ENCODE peak calls at places on chromosomes 11 and 22, in six cellular contexts. One of them, this sample, is unnamed.

GRCh38 chr11:13012037-13012693 is 3.0 kb downstream of the RASSF10 start:
- DNase-seq in heart right ventricle: no peak
- DNase-seq in stimulated activated CD4-positive, alpha-beta T cell treated with anti-CD3 and anti-CD28 coated beads, Interleukin-12 subunit alpha, Interleukin-12 subunit beta, amount 100 ng/mL, for 4 hours: no peak
- DNase-seq in nephron progenitor cell: peak; percentile 18
- DNase-seq in hepatic stellate cell: no peak
- DNase-seq in Caco-2: no peak
- DNase-seq in this sample: no peak

GRCh38 chr11:102229510-102230119 is 87.7 kb upstream of the BIRC3 start:
- DNase-seq in heart right ventricle: no peak
- DNase-seq in stimulated activated CD4-positive, alpha-beta T cell treated with anti-CD3 and anti-CD28 coated beads, Interleukin-12 subunit alpha, Interleukin-12 subunit beta, amount 100 ng/mL, for 4 hours: no peak
- DNase-seq in nephron progenitor cell: no peak
- DNase-seq in hepatic stellate cell: no peak
- DNase-seq in Caco-2: peak; percentile 58
- DNase-seq in this sample: no peak

GRCh38 chr11:119650251-119650650 is 78.7 kb downstream of the NECTIN1 start:
- DNase-seq in heart right ventricle: no peak
- DNase-seq in stimulated activated CD4-positive, alpha-beta T cell treated with anti-CD3 and anti-CD28 coated beads, Interleukin-12 subunit alpha, Interleukin-12 subunit beta, amount 100 ng/mL, for 4 hours: no peak
- DNase-seq in nephron progenitor cell: no peak
- DNase-seq in hepatic stellate cell: no peak
- DNase-seq in Caco-2: no peak
- DNase-seq in this sample: no peak

GRCh38 chr11:66542362-66542761 is 3.5 kb downstream of the ZDHHC24 start:
- DNase-seq in heart right ventricle: no peak
- DNase-seq in stimulated activated CD4-positive, alpha-beta T cell treated with anti-CD3 and anti-CD28 coated beads, Interleukin-12 subunit alpha, Interleukin-12 subunit beta, amount 100 ng/mL, for 4 hours: no peak
- DNase-seq in nephron progenitor cell: no peak
- DNase-seq in hepatic stellate cell: no peak
- DNase-seq in Caco-2: no peak
- DNase-seq in this sample: no peak

GRCh38 chr22:37148742-37149665 is 712 bp downstream of the IL2RB start:
- DNase-seq in heart right ventricle: no peak
- DNase-seq in stimulated activated CD4-positive, alpha-beta T cell treated with anti-CD3 and anti-CD28 coated beads, Interleukin-12 subunit alpha, Interleukin-12 subunit beta, amount 100 ng/mL, for 4 hours: no peak
- DNase-seq in nephron progenitor cell: no peak
- DNase-seq in hepatic stellate cell: no peak
- DNase-seq in Caco-2: no peak
- DNase-seq in this sample: no peak

GRCh38 chr22:28810839-28811491 is 10.6 kb upstream of the XBP1 start:
- DNase-seq in heart right ventricle: no peak
- DNase-seq in stimulated activated CD4-positive, alpha-beta T cell treated with anti-CD3 and anti-CD28 coated beads, Interleukin-12 subunit alpha, Interleukin-12 subunit beta, amount 100 ng/mL, for 4 hours: no peak
- DNase-seq in nephron progenitor cell: no peak
- DNase-seq in hepatic stellate cell: no peak
- DNase-seq in Caco-2: peak; percentile 30
- DNase-seq in this sample: no peak

GRCh38 chr22:24391836-24392217 is 35.6 kb upstream of the ADORA2A start:
- DNase-seq in heart right ventricle: no peak
- DNase-seq in stimulated activated CD4-positive, alpha-beta T cell treated with anti-CD3 and anti-CD28 coated beads, Interleukin-12 subunit alpha, Interleukin-12 subunit beta, amount 100 ng/mL, for 4 hours: no peak
- DNase-seq in nephron progenitor cell: no peak
- DNase-seq in hepatic stellate cell: peak; percentile 55
- DNase-seq in Caco-2: no peak
- DNase-seq in this sample: no peak

GRCh38 chr11:34052608-34053160 is 1.2 kb downstream of the CAPRIN1 start:
- DNase-seq in heart right ventricle: no peak
- DNase-seq in stimulated activated CD4-positive, alpha-beta T cell treated with anti-CD3 and anti-CD28 coated beads, Interleukin-12 subunit alpha, Interleukin-12 subunit beta, amount 100 ng/mL, for 4 hours: peak; percentile 32
- DNase-seq in nephron progenitor cell: peak; percentile 20
- DNase-seq in hepatic stellate cell: peak; percentile 14
- DNase-seq in Caco-2: peak; percentile 39
- DNase-seq in this sample: peak; percentile 19

GRCh38 chr11:73342633-73343032 is 33.6 kb upstream of the RELT start:
- DNase-seq in heart right ventricle: no peak
- DNase-seq in stimulated activated CD4-positive, alpha-beta T cell treated with anti-CD3 and anti-CD28 coated beads, Interleukin-12 subunit alpha, Interleukin-12 subunit beta, amount 100 ng/mL, for 4 hours: no peak
- DNase-seq in nephron progenitor cell: peak; percentile 75
- DNase-seq in hepatic stellate cell: no peak
- DNase-seq in Caco-2: no peak
- DNase-seq in this sample: no peak

GRCh38 chr11:121446752-121447156 is 5.4 kb upstream of the SORL1 start:
- DNase-seq in heart right ventricle: no peak
- DNase-seq in stimulated activated CD4-positive, alpha-beta T cell treated with anti-CD3 and anti-CD28 coated beads, Interleukin-12 subunit alpha, Interleukin-12 subunit beta, amount 100 ng/mL, for 4 hours: no peak
- DNase-seq in nephron progenitor cell: peak; percentile 33
- DNase-seq in hepatic stellate cell: no peak
- DNase-seq in Caco-2: no peak
- DNase-seq in this sample: no peak

GRCh38 chr11:32012066-32012465 is 78.8 kb upstream of the RCN1 start:
- DNase-seq in heart right ventricle: no peak
- DNase-seq in stimulated activated CD4-positive, alpha-beta T cell treated with anti-CD3 and anti-CD28 coated beads, Interleukin-12 subunit alpha, Interleukin-12 subunit beta, amount 100 ng/mL, for 4 hours: no peak
- DNase-seq in nephron progenitor cell: no peak
- DNase-seq in hepatic stellate cell: no peak
- DNase-seq in Caco-2: no peak
- DNase-seq in this sample: no peak

GRCh38 chr11:64759722-64760719 is at the start of gene PYGM:
- DNase-seq in heart right ventricle: peak; percentile 90
- DNase-seq in stimulated activated CD4-positive, alpha-beta T cell treated with anti-CD3 and anti-CD28 coated beads, Interleukin-12 subunit alpha, Interleukin-12 subunit beta, amount 100 ng/mL, for 4 hours: no peak
- DNase-seq in nephron progenitor cell: peak; percentile 77
- DNase-seq in hepatic stellate cell: no peak
- DNase-seq in Caco-2: peak; percentile 43
- DNase-seq in this sample: no peak

GRCh38 chr11:18752502-18752901 is 26.5 kb upstream of the IGSF22 start:
- DNase-seq in heart right ventricle: no peak
- DNase-seq in stimulated activated CD4-positive, alpha-beta T cell treated with anti-CD3 and anti-CD28 coated beads, Interleukin-12 subunit alpha, Interleukin-12 subunit beta, amount 100 ng/mL, for 4 hours: no peak
- DNase-seq in nephron progenitor cell: no peak
- DNase-seq in hepatic stellate cell: no peak
- DNase-seq in Caco-2: no peak
- DNase-seq in this sample: no peak

GRCh38 chr22:17576475-17576874 is 13.2 kb downstream of the SLC25A18 start:
- DNase-seq in heart right ventricle: no peak
- DNase-seq in stimulated activated CD4-positive, alpha-beta T cell treated with anti-CD3 and anti-CD28 coated beads, Interleukin-12 subunit alpha, Interleukin-12 subunit beta, amount 100 ng/mL, for 4 hours: no peak
- DNase-seq in nephron progenitor cell: no peak
- DNase-seq in hepatic stellate cell: no peak
- DNase-seq in Caco-2: no peak
- DNase-seq in this sample: no peak

GRCh38 chr11:11498195-11498594 is 123.6 kb downstream of the GALNT18 start:
- DNase-seq in heart right ventricle: no peak
- DNase-seq in stimulated activated CD4-positive, alpha-beta T cell treated with anti-CD3 and anti-CD28 coated beads, Interleukin-12 subunit alpha, Interleukin-12 subunit beta, amount 100 ng/mL, for 4 hours: no peak
- DNase-seq in nephron progenitor cell: no peak
- DNase-seq in hepatic stellate cell: no peak
- DNase-seq in Caco-2: no peak
- DNase-seq in this sample: no peak

GRCh38 chr11:18479063-18479462 is 23.4 kb downstream of the LDHAL6A start:
- DNase-seq in heart right ventricle: no peak
- DNase-seq in stimulated activated CD4-positive, alpha-beta T cell treated with anti-CD3 and anti-CD28 coated beads, Interleukin-12 subunit alpha, Interleukin-12 subunit beta, amount 100 ng/mL, for 4 hours: no peak
- DNase-seq in nephron progenitor cell: no peak
- DNase-seq in hepatic stellate cell: no peak
- DNase-seq in Caco-2: no peak
- DNase-seq in this sample: no peak

GRCh38 chr22:23223566-23224317 is 43.4 kb downstream of the BCR start:
- DNase-seq in heart right ventricle: no peak
- DNase-seq in stimulated activated CD4-positive, alpha-beta T cell treated with anti-CD3 and anti-CD28 coated beads, Interleukin-12 subunit alpha, Interleukin-12 subunit beta, amount 100 ng/mL, for 4 hours: no peak
- DNase-seq in nephron progenitor cell: no peak
- DNase-seq in hepatic stellate cell: no peak
- DNase-seq in Caco-2: no peak
- DNase-seq in this sample: no peak

GRCh38 chr11:19988598-19988997 is 171.7 kb downstream of the DBX1 start:
- DNase-seq in heart right ventricle: peak; percentile 22
- DNase-seq in stimulated activated CD4-positive, alpha-beta T cell treated with anti-CD3 and anti-CD28 coated beads, Interleukin-12 subunit alpha, Interleukin-12 subunit beta, amount 100 ng/mL, for 4 hours: no peak
- DNase-seq in nephron progenitor cell: no peak
- DNase-seq in hepatic stellate cell: peak; percentile 54
- DNase-seq in Caco-2: no peak
- DNase-seq in this sample: no peak

GRCh38 chr11:20501252-20501651 is 98.2 kb upstream of the SLC6A5 start:
- DNase-seq in heart right ventricle: no peak
- DNase-seq in stimulated activated CD4-positive, alpha-beta T cell treated with anti-CD3 and anti-CD28 coated beads, Interleukin-12 subunit alpha, Interleukin-12 subunit beta, amount 100 ng/mL, for 4 hours: no peak
- DNase-seq in nephron progenitor cell: no peak
- DNase-seq in hepatic stellate cell: no peak
- DNase-seq in Caco-2: no peak
- DNase-seq in this sample: no peak

GRCh38 chr11:240315-240714 is 3.5 kb downstream of the PSMD13 start:
- DNase-seq in heart right ventricle: no peak
- DNase-seq in stimulated activated CD4-positive, alpha-beta T cell treated with anti-CD3 and anti-CD28 coated beads, Interleukin-12 subunit alpha, Interleukin-12 subunit beta, amount 100 ng/mL, for 4 hours: no peak
- DNase-seq in nephron progenitor cell: no peak
- DNase-seq in hepatic stellate cell: no peak
- DNase-seq in Caco-2: no peak
- DNase-seq in this sample: no peak

GRCh38 chr22:48884786-48885185 is 942.9 kb downstream of the BRD1 start:
- DNase-seq in heart right ventricle: no peak
- DNase-seq in stimulated activated CD4-positive, alpha-beta T cell treated with anti-CD3 and anti-CD28 coated beads, Interleukin-12 subunit alpha, Interleukin-12 subunit beta, amount 100 ng/mL, for 4 hours: no peak
- DNase-seq in nephron progenitor cell: no peak
- DNase-seq in hepatic stellate cell: no peak
- DNase-seq in Caco-2: no peak
- DNase-seq in this sample: no peak

GRCh38 chr11:132318421-132319157 is 948.2 kb downstream of the NTM start:
- DNase-seq in heart right ventricle: no peak
- DNase-seq in stimulated activated CD4-positive, alpha-beta T cell treated with anti-CD3 and anti-CD28 coated beads, Interleukin-12 subunit alpha, Interleukin-12 subunit beta, amount 100 ng/mL, for 4 hours: no peak
- DNase-seq in nephron progenitor cell: no peak
- DNase-seq in hepatic stellate cell: peak; percentile 56
- DNase-seq in Caco-2: no peak
- DNase-seq in this sample: no peak

GRCh38 chr11:19326499-19326898 is 85.8 kb upstream of the E2F8 start:
- DNase-seq in heart right ventricle: no peak
- DNase-seq in stimulated activated CD4-positive, alpha-beta T cell treated with anti-CD3 and anti-CD28 coated beads, Interleukin-12 subunit alpha, Interleukin-12 subunit beta, amount 100 ng/mL, for 4 hours: no peak
- DNase-seq in nephron progenitor cell: no peak
- DNase-seq in hepatic stellate cell: peak; percentile 25
- DNase-seq in Caco-2: no peak
- DNase-seq in this sample: no peak

GRCh38 chr11:19336331-19336730 is 95.6 kb upstream of the E2F8 start:
- DNase-seq in heart right ventricle: no peak
- DNase-seq in stimulated activated CD4-positive, alpha-beta T cell treated with anti-CD3 and anti-CD28 coated beads, Interleukin-12 subunit alpha, Interleukin-12 subunit beta, amount 100 ng/mL, for 4 hours: no peak
- DNase-seq in nephron progenitor cell: no peak
- DNase-seq in hepatic stellate cell: no peak
- DNase-seq in Caco-2: no peak
- DNase-seq in this sample: no peak

GRCh38 chr11:58688779-58689503 is 42.8 kb downstream of the GLYAT start:
- DNase-seq in heart right ventricle: no peak
- DNase-seq in stimulated activated CD4-positive, alpha-beta T cell treated with anti-CD3 and anti-CD28 coated beads, Interleukin-12 subunit alpha, Interleukin-12 subunit beta, amount 100 ng/mL, for 4 hours: no peak
- DNase-seq in nephron progenitor cell: no peak
- DNase-seq in hepatic stellate cell: no peak
- DNase-seq in Caco-2: no peak
- DNase-seq in this sample: no peak

GRCh38 chr11:36394056-36394455 is 98.0 kb downstream of the PRR5L start:
- DNase-seq in heart right ventricle: no peak
- DNase-seq in stimulated activated CD4-positive, alpha-beta T cell treated with anti-CD3 and anti-CD28 coated beads, Interleukin-12 subunit alpha, Interleukin-12 subunit beta, amount 100 ng/mL, for 4 hours: no peak
- DNase-seq in nephron progenitor cell: no peak
- DNase-seq in hepatic stellate cell: no peak
- DNase-seq in Caco-2: no peak
- DNase-seq in this sample: no peak

GRCh38 chr11:75066061-75066460 is 30.6 kb downstream of the OR2AT4 start:
- DNase-seq in heart right ventricle: no peak
- DNase-seq in stimulated activated CD4-positive, alpha-beta T cell treated with anti-CD3 and anti-CD28 coated beads, Interleukin-12 subunit alpha, Interleukin-12 subunit beta, amount 100 ng/mL, for 4 hours: no peak
- DNase-seq in nephron progenitor cell: no peak
- DNase-seq in hepatic stellate cell: no peak
- DNase-seq in Caco-2: no peak
- DNase-seq in this sample: no peak

GRCh38 chr11:108906826-108907225 is 242.0 kb downstream of the DDX10 start:
- DNase-seq in heart right ventricle: no peak
- DNase-seq in stimulated activated CD4-positive, alpha-beta T cell treated with anti-CD3 and anti-CD28 coated beads, Interleukin-12 subunit alpha, Interleukin-12 subunit beta, amount 100 ng/mL, for 4 hours: no peak
- DNase-seq in nephron progenitor cell: no peak
- DNase-seq in hepatic stellate cell: no peak
- DNase-seq in Caco-2: no peak
- DNase-seq in this sample: no peak

GRCh38 chr11:108873305-108873704 is 208.4 kb downstream of the DDX10 start:
- DNase-seq in heart right ventricle: no peak
- DNase-seq in stimulated activated CD4-positive, alpha-beta T cell treated with anti-CD3 and anti-CD28 coated beads, Interleukin-12 subunit alpha, Interleukin-12 subunit beta, amount 100 ng/mL, for 4 hours: no peak
- DNase-seq in nephron progenitor cell: no peak
- DNase-seq in hepatic stellate cell: no peak
- DNase-seq in Caco-2: no peak
- DNase-seq in this sample: no peak

GRCh38 chr11:63920870-63921417 is 4.0 kb upstream of the RCOR2 start:
- DNase-seq in heart right ventricle: no peak
- DNase-seq in stimulated activated CD4-positive, alpha-beta T cell treated with anti-CD3 and anti-CD28 coated beads, Interleukin-12 subunit alpha, Interleukin-12 subunit beta, amount 100 ng/mL, for 4 hours: peak; percentile 42
- DNase-seq in nephron progenitor cell: peak; percentile 83
- DNase-seq in hepatic stellate cell: no peak
- DNase-seq in Caco-2: no peak
- DNase-seq in this sample: no peak

GRCh38 chr11:108511851-108512474 is 13.8 kb upstream of the POGLUT3 start:
- DNase-seq in heart right ventricle: no peak
- DNase-seq in stimulated activated CD4-positive, alpha-beta T cell treated with anti-CD3 and anti-CD28 coated beads, Interleukin-12 subunit alpha, Interleukin-12 subunit beta, amount 100 ng/mL, for 4 hours: no peak
- DNase-seq in nephron progenitor cell: no peak
- DNase-seq in hepatic stellate cell: peak; percentile 45
- DNase-seq in Caco-2: no peak
- DNase-seq in this sample: no peak

GRCh38 chr11:130209128-130209932 is 49.7 kb downstream of the ST14 start:
- DNase-seq in heart right ventricle: no peak
- DNase-seq in stimulated activated CD4-positive, alpha-beta T cell treated with anti-CD3 and anti-CD28 coated beads, Interleukin-12 subunit alpha, Interleukin-12 subunit beta, amount 100 ng/mL, for 4 hours: no peak
- DNase-seq in nephron progenitor cell: no peak
- DNase-seq in hepatic stellate cell: no peak
- DNase-seq in Caco-2: no peak
- DNase-seq in this sample: no peak

GRCh38 chr11:118318112-118319030 is 13.8 kb downstream of the CD3E start:
- DNase-seq in heart right ventricle: no peak
- DNase-seq in stimulated activated CD4-positive, alpha-beta T cell treated with anti-CD3 and anti-CD28 coated beads, Interleukin-12 subunit alpha, Interleukin-12 subunit beta, amount 100 ng/mL, for 4 hours: no peak
- DNase-seq in nephron progenitor cell: no peak
- DNase-seq in hepatic stellate cell: no peak
- DNase-seq in Caco-2: no peak
- DNase-seq in this sample: no peak

GRCh38 chr11:111845256-111846028 is 25.9 kb downstream of the ALG9 start:
- DNase-seq in heart right ventricle: no peak
- DNase-seq in stimulated activated CD4-positive, alpha-beta T cell treated with anti-CD3 and anti-CD28 coated beads, Interleukin-12 subunit alpha, Interleukin-12 subunit beta, amount 100 ng/mL, for 4 hours: no peak
- DNase-seq in nephron progenitor cell: no peak
- DNase-seq in hepatic stellate cell: no peak
- DNase-seq in Caco-2: no peak
- DNase-seq in this sample: no peak

GRCh38 chr11:3091081-3091845 is 34.0 kb upstream of the CARS1 start:
- DNase-seq in heart right ventricle: no peak
- DNase-seq in stimulated activated CD4-positive, alpha-beta T cell treated with anti-CD3 and anti-CD28 coated beads, Interleukin-12 subunit alpha, Interleukin-12 subunit beta, amount 100 ng/mL, for 4 hours: no peak
- DNase-seq in nephron progenitor cell: no peak
- DNase-seq in hepatic stellate cell: no peak
- DNase-seq in Caco-2: no peak
- DNase-seq in this sample: no peak

GRCh38 chr22:43365715-43366440 is 22.7 kb upstream of the SCUBE1 start:
- DNase-seq in heart right ventricle: no peak
- DNase-seq in stimulated activated CD4-positive, alpha-beta T cell treated with anti-CD3 and anti-CD28 coated beads, Interleukin-12 subunit alpha, Interleukin-12 subunit beta, amount 100 ng/mL, for 4 hours: no peak
- DNase-seq in nephron progenitor cell: no peak
- DNase-seq in hepatic stellate cell: no peak
- DNase-seq in Caco-2: no peak
- DNase-seq in this sample: no peak